ENCODE peak calls at places on chromosome 22, in four cellular contexts. One of them, this sample, is unnamed. For H3K4me1, the result is how much of the 10 kb centered on the place peaks cover.

GRCh38 chr22:27775698-27776409 is 25.7 kb downstream of the MN1 start:
- DNase-seq in stomach: no peak
- DNase-seq in adrenal gland: no peak
- DNase-seq in right lobe of liver: no peak
- DNase-seq in this sample: no peak

GRCh38 chr22:41844513-41844912 is 11.6 kb downstream of the SREBF2 start:
- DNase-seq in right lobe of liver: no peak
- DNase-seq in adrenal gland: no peak
- DNase-seq in stomach: peak
- DNase-seq in this sample: no peak

GRCh38 chr22:39545310-39546063 is 12.9 kb upstream of the RPS19BP1 start:
- DNase-seq in right lobe of liver: no peak
- DNase-seq in adrenal gland: peak
- DNase-seq in stomach: no peak
- DNase-seq in this sample: peak

GRCh38 chr22:36816338-36816634 is 549 bp downstream of the PVALB start:
- DNase-seq in stomach: no peak
- DNase-seq in adrenal gland: no peak
- DNase-seq in right lobe of liver: no peak
- DNase-seq in this sample: no peak

GRCh38 chr22:19361501-19362103 is 69.9 kb downstream of the HIRA start:
- DNase-seq in adrenal gland: no peak
- DNase-seq in right lobe of liver: no peak
- DNase-seq in stomach: no peak
- DNase-seq in this sample: peak

GRCh38 chr22:44125421-44125820 is 55.3 kb upstream of the PARVG start:
- DNase-seq in right lobe of liver: no peak
- DNase-seq in stomach: no peak
- DNase-seq in adrenal gland: no peak
- DNase-seq in this sample: no peak

GRCh38 chr22:44392446-44392921 is 79.7 kb upstream of the SHISAL1 start:
- DNase-seq in adrenal gland: peak
- DNase-seq in stomach: no peak
- DNase-seq in right lobe of liver: peak
- DNase-seq in this sample: no peak

GRCh38 chr22:17201285-17201945 is 17.8 kb downstream of the ADA2 start:
- DNase-seq in right lobe of liver: no peak
- DNase-seq in adrenal gland: no peak
- DNase-seq in stomach: no peak
- DNase-seq in this sample: no peak

GRCh38 chr22:29343313-29343805 is 27.9 kb upstream of the RASL10A start:
- DNase-seq in adrenal gland: no peak
- DNase-seq in stomach: peak
- DNase-seq in right lobe of liver: no peak
- DNase-seq in this sample: no peak

GRCh38 chr22:31139866-31140716 is at the start of gene PLA2G3:
- DNase-seq in adrenal gland: no peak
- DNase-seq in stomach: peak
- DNase-seq in right lobe of liver: no peak
- DNase-seq in this sample: no peak

GRCh38 chr22:46618104-46618647 is 2.0 kb upstream of the GRAMD4 start:
- DNase-seq in stomach: no peak
- DNase-seq in adrenal gland: no peak
- DNase-seq in right lobe of liver: no peak
- DNase-seq in this sample: no peak
- H3K4me1 ChIP-seq in stomach: under half
- H3K4me1 ChIP-seq in adrenal gland: under half
- H3K4me1 ChIP-seq in right lobe of liver: under half
- H3K4me1 ChIP-seq in this sample: half or more

GRCh38 chr22:43101306-43101705 is 9.2 kb upstream of the BIK start:
- DNase-seq in stomach: no peak
- DNase-seq in adrenal gland: peak
- DNase-seq in right lobe of liver: no peak
- DNase-seq in this sample: no peak
- H3K4me1 ChIP-seq in stomach: under half
- H3K4me1 ChIP-seq in adrenal gland: under half
- H3K4me1 ChIP-seq in right lobe of liver: under half
- H3K4me1 ChIP-seq in this sample: under half

GRCh38 chr22:38246046-38246658 is 26.7 kb downstream of the TMEM184B start:
- DNase-seq in adrenal gland: no peak
- DNase-seq in right lobe of liver: no peak
- DNase-seq in stomach: no peak
- DNase-seq in this sample: no peak
- H3K4me1 ChIP-seq in adrenal gland: under half
- H3K4me1 ChIP-seq in right lobe of liver: under half
- H3K4me1 ChIP-seq in stomach: under half
- H3K4me1 ChIP-seq in this sample: under half

GRCh38 chr22:50572965-50573364 is 5.3 kb downstream of the CPT1B start:
- DNase-seq in adrenal gland: no peak
- DNase-seq in right lobe of liver: no peak
- DNase-seq in stomach: no peak
- DNase-seq in this sample: no peak
- H3K4me1 ChIP-seq in adrenal gland: under half
- H3K4me1 ChIP-seq in right lobe of liver: under half
- H3K4me1 ChIP-seq in stomach: under half
- H3K4me1 ChIP-seq in this sample: under half